ENCODE peak calls at places on chromosome 18, in four cellular contexts. One of them, this sample, is unnamed.

GRCh38 chr18:31100598-31101147 is 1.5 kb downstream of the DSC2 start:
- DNase-seq in tibial artery: no peak
- DNase-seq in cerebellar cortex: no peak
- DNase-seq in tibial nerve: peak
- DNase-seq in this sample: no peak

GRCh38 chr18:73766915-73767314 is 380.7 kb downstream of the FBXO15 start:
- DNase-seq in tibial nerve: no peak
- DNase-seq in cerebellar cortex: no peak
- DNase-seq in tibial artery: no peak
- DNase-seq in this sample: no peak

GRCh38 chr18:47594063-47594462 is 336.4 kb downstream of the SMAD2 start:
- DNase-seq in cerebellar cortex: peak
- DNase-seq in tibial artery: no peak
- DNase-seq in tibial nerve: no peak
- DNase-seq in this sample: no peak

GRCh38 chr18:35495821-35496368 is 1.9 kb downstream of the INO80C start:
- DNase-seq in tibial nerve: no peak
- DNase-seq in cerebellar cortex: no peak
- DNase-seq in tibial artery: no peak
- DNase-seq in this sample: no peak

GRCh38 chr18:45359275-45360009 is 255.8 kb upstream of the SLC14A2 start:
- DNase-seq in cerebellar cortex: peak
- DNase-seq in tibial nerve: no peak
- DNase-seq in tibial artery: no peak
- DNase-seq in this sample: no peak

GRCh38 chr18:68181956-68182355 is 533.0 kb downstream of the TMX3 start:
- DNase-seq in tibial artery: no peak
- DNase-seq in cerebellar cortex: no peak
- DNase-seq in tibial nerve: no peak
- DNase-seq in this sample: no peak

GRCh38 chr18:12768622-12769021 is 65.8 kb downstream of the PSMG2 start:
- DNase-seq in tibial artery: no peak
- DNase-seq in tibial nerve: no peak
- DNase-seq in cerebellar cortex: no peak
- DNase-seq in this sample: no peak

GRCh38 chr18:23716516-23716915 is 27.3 kb downstream of the LAMA3 start:
- DNase-seq in cerebellar cortex: no peak
- DNase-seq in tibial nerve: no peak
- DNase-seq in tibial artery: no peak
- DNase-seq in this sample: no peak

GRCh38 chr18:48623468-48624220 is 84.8 kb downstream of the CTIF start:
- DNase-seq in tibial artery: no peak
- DNase-seq in cerebellar cortex: no peak
- DNase-seq in tibial nerve: no peak
- DNase-seq in this sample: no peak

GRCh38 chr18:76387608-76388007 is 107.4 kb downstream of the ZNF516 start:
- DNase-seq in cerebellar cortex: no peak
- DNase-seq in tibial nerve: no peak
- DNase-seq in tibial artery: no peak
- DNase-seq in this sample: no peak

GRCh38 chr18:72727776-72728175 is 140.0 kb downstream of the NETO1 start:
- DNase-seq in tibial nerve: no peak
- DNase-seq in cerebellar cortex: no peak
- DNase-seq in tibial artery: no peak
- DNase-seq in this sample: no peak

GRCh38 chr18:63897072-63897471 is 9.6 kb downstream of the SERPINB2 start:
- DNase-seq in tibial nerve: no peak
- DNase-seq in tibial artery: no peak
- DNase-seq in cerebellar cortex: no peak
- DNase-seq in this sample: no peak

GRCh38 chr18:13239557-13239956 is 21.0 kb downstream of the LDLRAD4 start:
- DNase-seq in tibial artery: peak
- DNase-seq in cerebellar cortex: no peak
- DNase-seq in tibial nerve: no peak
- DNase-seq in this sample: no peak

GRCh38 chr18:62660741-62661140 is 54.6 kb upstream of the PHLPP1 start:
- DNase-seq in tibial nerve: no peak
- DNase-seq in tibial artery: no peak
- DNase-seq in cerebellar cortex: no peak
- DNase-seq in this sample: no peak